ENCODE peak calls at places on chromosome 19, in five cellular contexts. B, V, D, L and O are unnamed samples.

GRCh38 chr19:45400192-45400591 is 4.7 kb downstream of the PPP1R13L start:
- DNase-seq in L (no peak), V (no peak), D (no peak), B (no peak), O (no peak)

GRCh38 chr19:53394522-53394973 is 401 bp upstream of the ZNF765 start:
- DNase-seq in B (no peak), L (no peak), D (no peak), V (no peak), O (peak)

GRCh38 chr19:7294571-7295212 is 478 bp upstream of the INSR start:
- DNase-seq in L (peak), D (peak), V (peak), B (peak), O (peak)

GRCh38 chr19:58229255-58229639 is 533 bp downstream of the ZNF544 start:
- DNase-seq in V (no peak), B (peak), D (peak), L (peak), O (peak)

GRCh38 chr19:52823676-52824075 is 2.2 kb upstream of the ZNF28 start:
- DNase-seq in V (no peak), D (no peak), L (no peak), B (no peak), O (no peak)

GRCh38 chr19:34359954-34360315 is 5.1 kb upstream of the GPI start:
- DNase-seq in B (no peak), V (no peak), L (no peak), D (no peak), O (no peak)

GRCh38 chr19:10502524-10503001 is 593 bp downstream of the KEAP1 start:
- DNase-seq in D (peak), V (peak), B (peak), L (peak), O (peak)

GRCh38 chr19:29379257-29379986 is 146.4 kb upstream of the VSTM2B start:
- DNase-seq in L (no peak), V (no peak), B (no peak), D (no peak), O (no peak)

GRCh38 chr19:32691952-32692726 is 518 bp downstream of the NUDT19 start:
- DNase-seq in D (peak), V (no peak), B (peak), L (no peak), O (peak)

GRCh38 chr19:4391701-4392543 is 8.4 kb downstream of the SH3GL1 start:
- DNase-seq in D (no peak), B (peak), L (no peak), V (no peak), O (no peak)

GRCh38 chr19:38224014-38224862 is at the start of gene DPF1:
- DNase-seq in D (peak), V (peak), L (peak), B (peak), O (peak)

GRCh38 chr19:1901940-1902404 is 3.2 kb upstream of the ADAT3 start:
- DNase-seq in L (no peak), D (no peak), B (no peak), V (no peak), O (peak)

GRCh38 chr19:29805026-29805925 is 6.5 kb upstream of the CCNE1 start:
- DNase-seq in L (no peak), V (no peak), D (no peak), B (no peak), O (no peak)

GRCh38 chr19:4911314-4911713 is 2.0 kb downstream of the UHRF1 start:
- DNase-seq in V (no peak), D (no peak), B (no peak), L (no peak), O (no peak)

GRCh38 chr19:8065489-8066261 is 13.1 kb downstream of the CCL25 start:
- DNase-seq in B (no peak), L (no peak), D (no peak), V (no peak), O (no peak)

GRCh38 chr19:15297416-15298224 is 34.7 kb downstream of the BRD4 start:
- DNase-seq in L (peak), V (peak), D (peak), B (no peak), O (no peak)

DNA sequence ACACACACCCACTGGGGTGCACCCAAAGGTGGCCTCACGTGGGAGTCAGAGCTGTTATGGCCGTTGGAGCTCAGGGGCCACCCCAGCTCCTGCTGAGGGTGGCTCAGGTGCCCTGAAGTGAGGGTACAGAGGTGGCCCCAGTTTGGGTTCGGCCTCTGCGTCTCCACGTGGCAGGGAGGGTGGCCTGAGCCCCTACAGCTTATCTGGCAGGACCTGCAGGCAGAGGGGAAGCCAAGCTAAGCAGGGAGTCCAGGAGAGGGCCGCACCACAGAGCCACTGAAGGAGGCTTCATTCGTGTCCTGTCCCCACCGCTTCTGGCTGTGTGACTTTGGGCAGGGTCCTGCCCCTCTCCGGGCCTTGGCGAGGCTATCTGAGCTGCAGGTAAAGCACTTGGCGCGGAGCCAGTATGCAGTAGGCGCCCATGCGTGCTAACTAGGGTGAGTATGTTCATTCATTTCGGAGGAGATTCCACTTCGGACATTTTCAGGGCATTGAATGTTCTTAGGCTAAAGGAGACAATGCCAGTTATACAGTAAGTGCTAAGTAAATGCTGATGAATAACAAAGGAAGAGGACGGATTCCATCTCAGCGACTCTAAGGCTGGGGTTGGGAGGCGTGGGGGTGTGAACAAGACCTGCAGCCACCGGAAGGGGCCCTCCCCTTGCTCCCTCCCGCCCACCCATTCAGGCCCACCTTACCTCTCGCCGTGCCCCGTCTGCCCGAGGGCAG is 4.9 kb downstream of the REX1BD start:
- DNase-seq in B (no peak), D (peak), L (no peak), V (no peak), O (no peak)
- TF ChIP-seq MAX in B (no peak), D (peak), L (no peak), V (no peak), O (no peak)

GRCh38 chr19:48333467-48334384 is 8.4 kb downstream of the EMP3 start:
- DNase-seq in V (peak), D (peak), B (peak), L (peak), O (peak)

GRCh38 chr19:48332662-48333466 is 7.5 kb downstream of the EMP3 start:
- DNase-seq in L (peak), D (peak), B (peak), V (peak), O (peak)

GRCh38 chr19:48329167-48329891 is 4.0 kb downstream of the EMP3 start:
- DNase-seq in D (peak), B (no peak), V (no peak), L (no peak), O (peak)

GRCh38 chr19:48330012-48330681 is 4.8 kb downstream of the EMP3 start:
- DNase-seq in L (no peak), B (peak), D (no peak), V (no peak), O (peak)

GRCh38 chr19:48332351-48332661 is 7.0 kb downstream of the EMP3 start:
- DNase-seq in L (no peak), B (no peak), V (no peak), D (no peak), O (no peak)
- H3K4me3 ChIP-seq in L (peak), B (no peak), V (peak), D (peak), O (peak)

GRCh38 chr19:19643158-19644053 is at the start of gene GMIP:
- DNase-seq in B (peak), L (peak), D (peak), V (peak), O (peak)
- TF ChIP-seq MAX in B (no peak), L (no peak), D (peak), V (no peak), O (no peak)

GRCh38 chr19:43777163-43777700 is 3.5 kb downstream of the KCNN4 start:
- DNase-seq in D (peak), V (no peak), B (no peak), L (peak), O (peak)

GRCh38 chr19:43776285-43776684 is 4.5 kb downstream of the KCNN4 start:
- DNase-seq in B (no peak), D (peak), L (no peak), V (no peak), O (no peak)

GRCh38 chr19:43773725-43774102 is 7.1 kb downstream of the KCNN4 start:
- DNase-seq in D (peak), B (no peak), L (no peak), V (no peak), O (no peak)

GRCh38 chr19:43775299-43775890 is 5.4 kb downstream of the KCNN4 start:
- DNase-seq in V (no peak), L (no peak), D (no peak), B (no peak), O (no peak)

DNA sequence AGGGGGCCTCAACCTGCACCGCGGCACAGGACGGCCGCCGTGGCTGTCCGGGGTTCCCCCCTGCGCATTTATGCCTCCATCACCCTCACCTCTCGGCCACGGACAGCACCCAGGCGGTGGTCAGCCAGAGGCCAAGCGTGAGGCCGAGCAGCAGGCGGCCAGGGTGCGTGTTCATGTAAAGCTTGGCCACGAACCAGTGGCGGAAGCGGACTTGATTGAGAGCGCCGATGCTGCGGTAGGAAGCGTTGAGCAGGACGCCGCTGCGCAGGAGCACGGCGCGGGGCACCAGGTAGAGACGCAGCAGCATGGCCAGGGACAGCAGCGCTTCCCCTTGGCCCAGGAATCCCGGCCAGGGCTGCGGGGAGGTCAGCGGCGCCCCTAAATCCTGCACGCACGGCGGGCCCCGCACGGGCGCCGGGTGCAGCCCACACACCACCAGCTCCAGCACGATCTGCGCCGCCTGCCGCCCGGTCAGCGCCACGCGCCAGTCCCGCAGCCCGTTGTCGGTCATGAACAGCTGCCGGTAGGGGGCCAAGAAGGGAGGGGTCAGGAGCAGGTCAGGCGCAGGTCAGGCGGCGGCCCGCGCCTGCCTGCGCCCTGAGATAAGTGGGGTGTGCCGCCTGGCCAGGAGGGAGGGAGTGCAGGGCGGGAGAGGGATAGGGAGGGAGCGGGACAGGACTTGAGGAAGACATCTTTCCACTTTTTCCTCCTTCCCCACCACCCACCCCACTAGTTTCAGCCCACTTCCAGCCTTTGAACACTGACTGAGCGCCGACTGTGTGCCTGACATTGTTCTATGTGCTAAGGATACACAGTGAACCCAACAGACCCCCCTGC is 6.5 kb downstream of the KCNN4 start:
- DNase-seq in V (no peak), L (no peak), B (peak), D (peak), O (no peak)
- H3K4me3 ChIP-seq in V (no peak), L (no peak), B (no peak), D (peak), O (no peak)

GRCh38 chr19:3387645-3388589 is 21.5 kb downstream of the NFIC start:
- DNase-seq in B (peak), D (no peak), V (no peak), L (peak), O (no peak)
- TF ChIP-seq MAX in B (no peak), D (no peak), V (no peak), L (peak), O (no peak)

GRCh38 chr19:35495107-35496064 is 5.1 kb upstream of the KRTDAP start:
- DNase-seq in V (peak), D (peak), B (peak), L (peak), O (peak)
- H3K4me3 ChIP-seq in V (peak), D (no peak), B (no peak), L (peak), O (no peak)

GRCh38 chr19:12052057-12052570 is 647 bp downstream of the ZNF878 start:
- DNase-seq in V (no peak), L (no peak), B (peak), D (no peak), O (no peak)

GRCh38 chr19:12052571-12053169 is at the start of gene ZNF878:
- DNase-seq in D (peak), L (no peak), V (no peak), B (peak), O (peak)

DNA sequence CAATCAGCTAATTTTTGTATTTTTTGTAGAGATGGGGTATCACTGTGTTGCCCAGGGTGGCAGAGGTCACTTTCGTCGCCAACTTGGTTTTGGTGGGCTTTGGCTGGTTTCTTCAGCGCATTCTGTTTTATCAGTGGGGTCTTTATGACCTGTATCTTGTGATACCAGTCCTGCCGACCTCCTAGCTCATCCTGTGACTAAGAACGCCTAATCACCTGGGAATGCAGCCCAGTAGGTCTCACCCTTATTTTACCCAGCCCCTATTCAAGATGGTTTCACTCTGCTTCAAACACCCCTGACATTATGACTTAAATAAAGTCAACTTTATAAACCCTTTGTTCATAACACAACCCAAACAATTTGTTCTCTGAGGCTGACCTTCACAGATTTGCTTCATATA is 3.0 kb upstream of the ZNF878 start:
- DNase-seq in V (no peak), B (no peak), L (no peak), D (no peak), O (no peak)
- TF ChIP-seq MAX in V (no peak), B (no peak), L (no peak), D (no peak), O (no peak)